ENCODE peak calls at places on chromosome 20, in four cellular contexts. One of them, this sample, is unnamed.

GRCh38 chr20:10644458-10645204 is 29.2 kb downstream of the JAG1 start:
- DNase-seq in OCI-LY7: no peak
- DNase-seq in colonic mucosa: no peak
- DNase-seq in fibroblast of villous mesenchyme: no peak
- DNase-seq in this sample: no peak

GRCh38 chr20:35297153-35297552 is 4.9 kb upstream of the FAM83C start:
- DNase-seq in OCI-LY7: no peak
- DNase-seq in colonic mucosa: no peak
- DNase-seq in fibroblast of villous mesenchyme: no peak
- DNase-seq in this sample: no peak

GRCh38 chr20:48738399-48739304 is 89.1 kb downstream of the PREX1 start:
- DNase-seq in OCI-LY7: peak
- DNase-seq in colonic mucosa: no peak
- DNase-seq in fibroblast of villous mesenchyme: no peak
- DNase-seq in this sample: no peak

GRCh38 chr20:54254596-54254995 is 46.7 kb downstream of the PFDN4 start:
- DNase-seq in OCI-LY7: no peak
- DNase-seq in colonic mucosa: no peak
- DNase-seq in fibroblast of villous mesenchyme: no peak
- DNase-seq in this sample: no peak

GRCh38 chr20:10504893-10505292 is 69.8 kb downstream of the SLX4IP start:
- DNase-seq in OCI-LY7: no peak
- DNase-seq in colonic mucosa: no peak
- DNase-seq in fibroblast of villous mesenchyme: peak
- DNase-seq in this sample: peak

GRCh38 chr20:50916257-50916656 is 15.0 kb downstream of the ADNP start:
- DNase-seq in OCI-LY7: no peak
- DNase-seq in colonic mucosa: peak
- DNase-seq in fibroblast of villous mesenchyme: peak
- DNase-seq in this sample: no peak

GRCh38 chr20:41905186-41905585 is 287.0 kb upstream of the CHD6 start:
- DNase-seq in OCI-LY7: no peak
- DNase-seq in colonic mucosa: no peak
- DNase-seq in fibroblast of villous mesenchyme: no peak
- DNase-seq in this sample: no peak

GRCh38 chr20:43994486-43995100 is 79.9 kb downstream of the TOX2 start:
- DNase-seq in OCI-LY7: no peak
- DNase-seq in colonic mucosa: no peak
- DNase-seq in fibroblast of villous mesenchyme: peak
- DNase-seq in this sample: no peak

GRCh38 chr20:22264917-22265316 is 319.5 kb downstream of the FOXA2 start:
- DNase-seq in OCI-LY7: no peak
- DNase-seq in colonic mucosa: no peak
- DNase-seq in fibroblast of villous mesenchyme: no peak
- DNase-seq in this sample: no peak

GRCh38 chr20:12394786-12395185 is 477.1 kb downstream of the BTBD3 start:
- DNase-seq in OCI-LY7: no peak
- DNase-seq in colonic mucosa: no peak
- DNase-seq in fibroblast of villous mesenchyme: peak
- DNase-seq in this sample: no peak

GRCh38 chr20:36717657-36718056 is 28.2 kb downstream of the NDRG3 start:
- DNase-seq in OCI-LY7: peak
- DNase-seq in colonic mucosa: no peak
- DNase-seq in fibroblast of villous mesenchyme: peak
- DNase-seq in this sample: no peak

GRCh38 chr20:50513169-50514034 is 3.2 kb downstream of the PTPN1 start:
- DNase-seq in OCI-LY7: no peak
- DNase-seq in colonic mucosa: no peak
- DNase-seq in fibroblast of villous mesenchyme: peak
- DNase-seq in this sample: no peak

GRCh38 chr20:24862606-24863005 is 86.5 kb upstream of the CST7 start:
- DNase-seq in OCI-LY7: no peak
- DNase-seq in colonic mucosa: no peak
- DNase-seq in fibroblast of villous mesenchyme: no peak
- DNase-seq in this sample: no peak

GRCh38 chr20:18712877-18713276 is 100.7 kb upstream of the SCP2D1 start:
- DNase-seq in OCI-LY7: no peak
- DNase-seq in colonic mucosa: no peak
- DNase-seq in fibroblast of villous mesenchyme: no peak
- DNase-seq in this sample: no peak

GRCh38 chr20:47453167-47453782 is 48.4 kb upstream of the NCOA3 start:
- DNase-seq in OCI-LY7: peak
- DNase-seq in colonic mucosa: no peak
- DNase-seq in fibroblast of villous mesenchyme: peak
- DNase-seq in this sample: peak

GRCh38 chr20:41888434-41888833 is 270.3 kb upstream of the CHD6 start:
- DNase-seq in OCI-LY7: no peak
- DNase-seq in colonic mucosa: no peak
- DNase-seq in fibroblast of villous mesenchyme: no peak
- DNase-seq in this sample: no peak

GRCh38 chr20:32524871-32525501 is 60.1 kb downstream of the NOL4L start:
- DNase-seq in OCI-LY7: no peak
- DNase-seq in colonic mucosa: no peak
- DNase-seq in fibroblast of villous mesenchyme: no peak
- DNase-seq in this sample: no peak

GRCh38 chr20:61757-62156 is 25.7 kb upstream of the DEFB125 start:
- DNase-seq in OCI-LY7: no peak
- DNase-seq in colonic mucosa: no peak
- DNase-seq in fibroblast of villous mesenchyme: no peak
- DNase-seq in this sample: no peak

GRCh38 chr20:25140968-25141367 is 54.5 kb upstream of the ENTPD6 start:
- DNase-seq in OCI-LY7: no peak
- DNase-seq in colonic mucosa: no peak
- DNase-seq in fibroblast of villous mesenchyme: no peak
- DNase-seq in this sample: no peak

GRCh38 chr20:62732766-62733165 is 24.1 kb downstream of the NTSR1 start:
- DNase-seq in OCI-LY7: no peak
- DNase-seq in colonic mucosa: no peak
- DNase-seq in fibroblast of villous mesenchyme: no peak
- DNase-seq in this sample: no peak

GRCh38 chr20:61694666-61695065 is 371.0 kb downstream of the TAF4 start:
- DNase-seq in OCI-LY7: no peak
- DNase-seq in colonic mucosa: no peak
- DNase-seq in fibroblast of villous mesenchyme: no peak
- DNase-seq in this sample: no peak

GRCh38 chr20:39524371-39524911 is 562.3 kb downstream of the DHX35 start:
- DNase-seq in OCI-LY7: no peak
- DNase-seq in colonic mucosa: no peak
- DNase-seq in fibroblast of villous mesenchyme: no peak
- DNase-seq in this sample: no peak

GRCh38 chr20:3739926-3740599 is 7.6 kb downstream of the HSPA12B start:
- DNase-seq in OCI-LY7: no peak
- DNase-seq in colonic mucosa: no peak
- DNase-seq in fibroblast of villous mesenchyme: no peak
- DNase-seq in this sample: no peak

GRCh38 chr20:41232971-41233926 is 84.3 kb downstream of the ZHX3 start:
- DNase-seq in OCI-LY7: no peak
- DNase-seq in colonic mucosa: no peak
- DNase-seq in fibroblast of villous mesenchyme: peak
- DNase-seq in this sample: no peak

GRCh38 chr20:53621482-53622246 is 28.0 kb upstream of the ZNF217 start:
- DNase-seq in OCI-LY7: peak
- DNase-seq in colonic mucosa: peak
- DNase-seq in fibroblast of villous mesenchyme: peak
- DNase-seq in this sample: peak

GRCh38 chr20:13638496-13639477 is at the start of gene TASP1:
- DNase-seq in OCI-LY7: peak
- DNase-seq in colonic mucosa: peak
- DNase-seq in fibroblast of villous mesenchyme: peak
- DNase-seq in this sample: peak

GRCh38 chr20:35523298-35523888 is 6.1 kb downstream of the C20orf173 start:
- DNase-seq in OCI-LY7: peak
- DNase-seq in colonic mucosa: no peak
- DNase-seq in fibroblast of villous mesenchyme: peak
- DNase-seq in this sample: no peak

GRCh38 chr20:22918286-22918983 is 116.7 kb upstream of the SSTR4 start:
- DNase-seq in OCI-LY7: no peak
- DNase-seq in colonic mucosa: no peak
- DNase-seq in fibroblast of villous mesenchyme: peak
- DNase-seq in this sample: no peak

GRCh38 chr20:59044295-59044694 is 1.7 kb upstream of the PRELID3B start:
- DNase-seq in OCI-LY7: peak
- DNase-seq in colonic mucosa: no peak
- DNase-seq in fibroblast of villous mesenchyme: no peak
- DNase-seq in this sample: no peak

GRCh38 chr20:64233725-64234124 is 21.8 kb upstream of the PCMTD2 start:
- DNase-seq in OCI-LY7: no peak
- DNase-seq in colonic mucosa: no peak
- DNase-seq in fibroblast of villous mesenchyme: no peak
- DNase-seq in this sample: no peak

GRCh38 chr20:64230461-64231145 is 24.9 kb upstream of the PCMTD2 start:
- DNase-seq in OCI-LY7: no peak
- DNase-seq in colonic mucosa: no peak
- DNase-seq in fibroblast of villous mesenchyme: no peak
- DNase-seq in this sample: no peak

GRCh38 chr20:64232794-64233193 is 22.8 kb upstream of the PCMTD2 start:
- DNase-seq in OCI-LY7: no peak
- DNase-seq in colonic mucosa: no peak
- DNase-seq in fibroblast of villous mesenchyme: no peak
- DNase-seq in this sample: no peak

GRCh38 chr20:64229537-64230061 is 25.9 kb upstream of the PCMTD2 start:
- DNase-seq in OCI-LY7: no peak
- DNase-seq in colonic mucosa: peak
- DNase-seq in fibroblast of villous mesenchyme: peak
- DNase-seq in this sample: no peak

GRCh38 chr20:64231621-64232550 is 23.7 kb upstream of the PCMTD2 start:
- DNase-seq in OCI-LY7: no peak
- DNase-seq in colonic mucosa: no peak
- DNase-seq in fibroblast of villous mesenchyme: no peak
- DNase-seq in this sample: no peak
- TF ChIP-seq CTCF in OCI-LY7: no peak
- TF ChIP-seq CTCF in colonic mucosa: no peak
- TF ChIP-seq CTCF in fibroblast of villous mesenchyme: no peak
- TF ChIP-seq CTCF in this sample: no peak

GRCh38 chr20:6909608-6910007 is 142.1 kb downstream of the BMP2 start:
- DNase-seq in OCI-LY7: no peak
- DNase-seq in colonic mucosa: no peak
- DNase-seq in fibroblast of villous mesenchyme: no peak
- DNase-seq in this sample: no peak
- H3K4me3 ChIP-seq in OCI-LY7: no peak
- H3K4me3 ChIP-seq in colonic mucosa: no peak
- H3K4me3 ChIP-seq in fibroblast of villous mesenchyme: no peak
- H3K4me3 ChIP-seq in this sample: no peak

GRCh38 chr20:8454137-8454712 is 322.2 kb downstream of the PLCB1 start:
- DNase-seq in OCI-LY7: peak
- DNase-seq in colonic mucosa: no peak
- DNase-seq in fibroblast of villous mesenchyme: peak
- DNase-seq in this sample: peak
- TF ChIP-seq CTCF in OCI-LY7: peak
- TF ChIP-seq CTCF in colonic mucosa: no peak
- TF ChIP-seq CTCF in fibroblast of villous mesenchyme: peak
- TF ChIP-seq CTCF in this sample: peak

GRCh38 chr20:52103469-52103910 is 88.1 kb downstream of the ZFP64 start:
- DNase-seq in OCI-LY7: no peak
- DNase-seq in colonic mucosa: no peak
- DNase-seq in fibroblast of villous mesenchyme: peak
- DNase-seq in this sample: no peak
- H3K4me3 ChIP-seq in OCI-LY7: no peak
- H3K4me3 ChIP-seq in colonic mucosa: no peak
- H3K4me3 ChIP-seq in fibroblast of villous mesenchyme: peak
- H3K4me3 ChIP-seq in this sample: peak

GRCh38 chr20:37898301-37899104 is 4.4 kb upstream of the VSTM2L start:
- DNase-seq in OCI-LY7: no peak
- DNase-seq in colonic mucosa: no peak
- DNase-seq in fibroblast of villous mesenchyme: no peak
- DNase-seq in this sample: no peak

GRCh38 chr20:37894454-37894853 is 8.5 kb upstream of the VSTM2L start:
- DNase-seq in OCI-LY7: no peak
- DNase-seq in colonic mucosa: no peak
- DNase-seq in fibroblast of villous mesenchyme: no peak
- DNase-seq in this sample: no peak

GRCh38 chr20:37899105-37900045 is 3.6 kb upstream of the VSTM2L start:
- DNase-seq in OCI-LY7: no peak
- DNase-seq in colonic mucosa: no peak
- DNase-seq in fibroblast of villous mesenchyme: no peak
- DNase-seq in this sample: no peak

GRCh38 chr20:37893566-37894241 is 9.2 kb upstream of the VSTM2L start:
- DNase-seq in OCI-LY7: no peak
- DNase-seq in colonic mucosa: no peak
- DNase-seq in fibroblast of villous mesenchyme: no peak
- DNase-seq in this sample: no peak

GRCh38 chr20:37897008-37897548 is 5.8 kb upstream of the VSTM2L start:
- DNase-seq in OCI-LY7: peak
- DNase-seq in colonic mucosa: no peak
- DNase-seq in fibroblast of villous mesenchyme: no peak
- DNase-seq in this sample: no peak
- TF ChIP-seq CTCF in OCI-LY7: peak
- TF ChIP-seq CTCF in colonic mucosa: no peak
- TF ChIP-seq CTCF in fibroblast of villous mesenchyme: peak
- TF ChIP-seq CTCF in this sample: peak

DNA sequence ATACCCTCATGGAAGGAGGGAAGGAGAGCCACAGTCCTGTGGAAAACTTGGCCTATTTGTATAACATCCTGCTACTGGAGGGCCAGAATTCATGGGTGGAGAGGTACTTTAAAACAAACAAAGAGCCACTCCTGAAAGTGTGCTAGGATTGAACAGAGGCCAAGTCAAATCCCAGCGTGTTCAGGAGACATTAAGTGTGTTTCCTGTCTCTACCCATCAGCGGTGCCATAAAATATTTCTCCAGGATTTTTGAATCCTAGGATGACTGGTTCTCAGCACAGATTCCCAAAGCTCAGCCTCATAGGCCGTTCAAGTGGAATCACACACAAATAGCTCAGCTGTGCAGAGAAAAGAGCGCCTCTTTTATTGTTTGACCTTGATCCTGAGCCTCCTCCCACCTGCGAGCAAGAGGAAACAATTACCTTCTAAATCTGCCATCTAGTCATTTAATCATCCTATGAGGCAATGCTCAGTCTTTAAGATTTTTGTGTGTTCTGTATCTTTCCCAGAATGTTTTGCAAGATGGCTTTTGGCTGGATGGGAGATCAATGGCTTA is 31.8 kb upstream of the RALGAPA2 start:
- DNase-seq in OCI-LY7: no peak
- DNase-seq in colonic mucosa: peak
- DNase-seq in fibroblast of villous mesenchyme: no peak
- DNase-seq in this sample: no peak
- H3K4me3 ChIP-seq in OCI-LY7: no peak
- H3K4me3 ChIP-seq in colonic mucosa: no peak
- H3K4me3 ChIP-seq in fibroblast of villous mesenchyme: no peak
- H3K4me3 ChIP-seq in this sample: no peak

GRCh38 chr20:45392733-45393132 is 14.6 kb upstream of the TP53TG5 start:
- DNase-seq in OCI-LY7: no peak
- DNase-seq in colonic mucosa: no peak
- DNase-seq in fibroblast of villous mesenchyme: no peak
- DNase-seq in this sample: no peak
- TF ChIP-seq CTCF in OCI-LY7: peak
- TF ChIP-seq CTCF in colonic mucosa: no peak
- TF ChIP-seq CTCF in fibroblast of villous mesenchyme: no peak
- TF ChIP-seq CTCF in this sample: peak